ENCODE peak calls at places on chromosomes 11 and 22, in nine cellular contexts. Z is PC-3, D is H9, S is GM23338, M is AG04450, T is progenitor cell of endocrine pancreas, Y is psoas muscle, U is HFF-Myc, J is pancreas. X is an unnamed sample.

GRCh38 chr11:15716550-15716949 is 601.8 kb downstream of the INSC start:
- DNase-seq in M (no peak), U (no peak), J (no peak), S (no peak), Z (peak; percentile 3), D (no peak), Y (no peak), T (no peak), X (no peak)

GRCh38 chr11:12064136-12064953 is 46.0 kb upstream of the MICAL2 start:
- DNase-seq in J (no peak), Y (no peak), T (no peak), S (no peak), U (no peak), M (no peak), D (no peak), Z (peak; percentile 45), X (no peak)

GRCh38 chr11:57777969-57778317 is 16.3 kb downstream of the CTNND1 start:
- DNase-seq in T (no peak), S (peak; percentile 55), M (no peak), Y (no peak), Z (peak; percentile 78), D (no peak), J (no peak), U (no peak), X (no peak)

GRCh38 chr11:107705027-107705426 is 6.8 kb downstream of the SLN start:
- DNase-seq in Y (no peak), M (peak; percentile 34), J (no peak), Z (peak; percentile 98), U (peak; percentile 46), D (no peak), T (no peak), S (no peak), X (peak; percentile 49)

GRCh38 chr11:104325093-104325492 is 161.1 kb upstream of the PDGFD start:
- DNase-seq in M (no peak), J (no peak), Z (no peak), S (no peak), Y (no peak), T (no peak), D (no peak), U (no peak), X (no peak)

GRCh38 chr11:126725043-126725442 is 275.5 kb downstream of the KIRREL3 start:
- DNase-seq in M (no peak), S (no peak), Y (no peak), U (no peak), J (no peak), Z (no peak), T (no peak), D (no peak), X (no peak)

GRCh38 chr11:27421819-27422494 is 50.6 kb downstream of the LGR4 start:
- DNase-seq in M (no peak), T (no peak), Y (no peak), S (no peak), D (no peak), U (no peak), Z (no peak), J (no peak), X (no peak)

GRCh38 chr11:70501026-70501901 is 102.9 kb downstream of the CTTN start:
- DNase-seq in S (no peak), D (no peak), Z (no peak), Y (no peak), M (no peak), T (no peak), J (no peak), U (no peak), X (no peak)

DNA sequence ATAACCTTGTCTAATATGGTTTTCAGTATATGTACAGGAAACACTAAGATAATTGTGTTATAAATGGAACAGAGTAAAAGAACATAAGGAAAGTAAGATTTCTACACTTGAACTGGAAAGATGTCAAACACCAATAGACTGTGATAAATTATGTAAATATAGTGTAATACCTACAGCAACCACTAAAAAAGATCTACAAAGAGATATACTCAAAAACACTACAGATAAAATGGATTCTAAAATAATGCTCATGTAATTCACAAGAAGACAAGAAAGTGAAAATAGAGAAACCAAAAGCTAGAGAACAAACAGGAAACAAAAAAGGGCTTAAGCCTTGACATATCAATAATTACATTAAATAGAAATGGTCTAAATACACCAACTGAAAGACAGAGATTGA is 30.9 kb downstream of the DEUP1 start:
- DNase-seq in M (no peak), Y (no peak), J (no peak), T (no peak), Z (no peak), D (no peak), U (no peak), S (no peak), X (no peak)
- TF ChIP-seq CTCF in M (no peak), Y (peak; percentile 7), J (peak; percentile 14), T (no peak), Z (peak; percentile 13), D (peak; percentile 33), U (no peak), S (no peak), X (no peak)

GRCh38 chr22:37023743-37024338 is 4.3 kb downstream of the MPST start:
- DNase-seq in U (no peak), Z (no peak), S (no peak), T (no peak), Y (no peak), M (no peak), D (no peak), J (no peak), X (no peak)

GRCh38 chr22:37022483-37023337 is 3.2 kb downstream of the MPST start:
- DNase-seq in Y (no peak), S (no peak), D (no peak), J (no peak), M (no peak), T (no peak), Z (no peak), U (no peak), X (no peak)

GRCh38 chr22:37021041-37021440 is 1.5 kb downstream of the MPST start:
- DNase-seq in J (no peak), Y (no peak), T (no peak), M (no peak), S (no peak), D (no peak), U (no peak), Z (no peak), X (no peak)

GRCh38 chr22:37020192-37020479 is 594 bp downstream of the MPST start:
- DNase-seq in T (no peak), M (no peak), U (no peak), S (no peak), Z (peak; percentile 41), D (no peak), J (no peak), Y (no peak), X (no peak)

DNA sequence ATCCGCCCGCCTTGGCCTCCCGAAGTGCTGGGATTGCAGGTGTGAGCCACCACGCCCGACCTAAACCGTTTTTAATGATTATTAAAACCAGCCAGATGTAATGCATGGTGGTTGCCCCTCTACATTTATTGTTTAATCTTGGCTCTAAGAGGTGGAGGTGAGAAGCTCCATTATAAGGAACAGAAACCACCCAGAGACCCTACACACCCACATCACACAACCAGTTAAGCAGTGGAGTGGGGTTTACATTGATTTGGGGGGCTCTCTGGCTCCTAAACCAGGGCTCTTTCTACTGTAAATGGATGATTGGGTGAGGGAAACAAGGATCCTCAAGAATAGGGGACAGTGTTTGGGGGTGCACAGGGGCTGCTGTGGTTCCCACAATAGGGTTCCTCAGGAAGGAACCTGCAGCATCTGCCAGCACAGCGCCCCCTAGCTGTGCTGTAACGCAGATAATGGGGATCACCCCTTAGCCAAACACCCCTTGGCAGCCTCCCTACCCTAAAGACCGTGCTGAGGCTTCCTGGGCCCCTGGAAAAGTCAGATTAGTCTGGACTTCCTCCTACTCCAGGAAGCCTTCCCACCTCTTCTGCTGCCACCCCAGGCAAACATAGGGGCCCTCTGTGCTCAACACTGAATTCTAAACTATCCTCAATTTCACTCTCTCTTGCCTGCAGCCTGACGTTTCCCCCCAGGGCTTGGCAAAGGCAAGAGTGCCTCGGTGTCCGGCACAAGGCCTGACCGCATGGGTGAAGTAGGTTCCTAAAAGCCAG is 2.4 kb downstream of the MPST start:
- DNase-seq in T (no peak), S (peak; percentile 82), U (no peak), J (no peak), Z (peak; percentile 31), M (no peak), Y (peak; percentile 50), D (no peak), X (no peak)
- TF ChIP-seq CTCF in T (peak; percentile 71), S (peak; percentile 85), U (peak; percentile 88), J (peak; percentile 38), Z (peak; percentile 70), M (peak; percentile 79), Y (peak; percentile 57), D (peak; percentile 87), X (peak; percentile 85)

GRCh38 chr11:68844376-68844775 is 2.7 kb upstream of the CPT1A start:
- DNase-seq in U (no peak), Z (no peak), S (no peak), Y (no peak), M (no peak), D (no peak), J (no peak), T (no peak), X (no peak)

GRCh38 chr11:68842427-68843051 is 823 bp upstream of the CPT1A start:
- DNase-seq in M (no peak), Z (no peak), J (no peak), S (no peak), T (no peak), Y (no peak), U (no peak), D (no peak), X (no peak)

GRCh38 chr11:68844801-68845200 is 3.1 kb upstream of the CPT1A start:
- DNase-seq in M (no peak), T (no peak), J (no peak), Y (no peak), D (no peak), S (no peak), Z (no peak), U (no peak), X (no peak)

GRCh38 chr11:68843052-68843561 is 1.4 kb upstream of the CPT1A start:
- DNase-seq in S (peak; percentile 72), Z (no peak), J (no peak), Y (no peak), D (no peak), U (no peak), T (no peak), M (no peak), X (no peak)

DNA sequence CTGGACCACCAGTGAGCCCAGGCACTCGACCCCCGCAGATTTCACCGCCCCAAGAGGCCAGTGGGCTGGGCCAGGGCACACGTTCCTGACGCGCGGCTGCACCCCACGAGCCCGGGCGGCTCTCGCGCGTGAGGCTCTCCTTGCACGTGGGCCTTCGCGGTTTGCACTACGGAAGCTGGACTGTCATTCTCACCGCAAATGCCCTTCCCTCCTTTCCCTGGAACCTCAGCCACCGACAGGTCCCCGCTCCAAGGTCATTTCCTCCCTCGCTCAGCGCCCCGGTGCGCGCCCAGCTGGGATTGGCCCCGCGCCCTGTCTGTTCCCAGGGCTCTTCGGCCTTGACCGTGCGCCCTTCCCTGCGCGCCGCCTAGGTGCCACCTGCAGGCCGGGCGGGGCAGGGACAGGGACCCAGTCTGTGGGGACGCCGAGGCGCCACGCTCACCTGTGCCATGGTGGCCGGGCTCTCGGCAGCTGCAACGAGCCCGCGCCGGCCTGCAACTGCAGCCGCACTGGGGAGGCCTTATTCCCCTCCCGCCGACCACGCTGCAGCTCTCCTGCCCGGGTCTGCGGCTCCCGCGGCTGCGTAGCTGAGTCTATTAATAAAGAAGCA is 2.1 kb upstream of the CPT1A start:
- DNase-seq in D (peak; percentile 93), Y (peak; percentile 62), J (peak; percentile 93), Z (peak; percentile 89), S (peak; percentile 92), M (no peak), T (peak; percentile 70), U (no peak), X (no peak)
- TF ChIP-seq CTCF in D (peak; percentile 72), Y (peak; percentile 32), J (peak; percentile 59), Z (peak; percentile 82), S (peak; percentile 82), M (peak; percentile 16), T (peak; percentile 72), U (no peak), X (no peak)

GRCh38 chr22:28951969-28952521 is 68.7 kb downstream of the ZNRF3 start:
- DNase-seq in M (no peak), Z (no peak), S (peak; percentile 61), J (no peak), T (no peak), D (no peak), Y (no peak), U (no peak), X (peak; percentile 73)
- TF ChIP-seq CTCF in M (no peak), Z (no peak), S (peak; percentile 50), J (no peak), T (no peak), D (peak; percentile 39), Y (peak; percentile 18), U (peak; percentile 34), X (peak; percentile 31)

X was measured in AG09309.